ENCODE peak calls at places on chromosomes 13 and 19, in ten cellular contexts. I, L, B, M, K, R, Y, J, P and A are unnamed samples.

GRCh38 chr13:111909971-111910671 is 156.8 kb upstream of the SOX1 start:
- DNase-seq in J (no peak), L (no peak), P (no peak), I (no peak), M (no peak), Y (no peak), R (peak), K (no peak), B (no peak), A (peak)

GRCh38 chr19:38047048-38047435 is 140.0 kb downstream of the SIPA1L3 start:
- DNase-seq in J (no peak), P (no peak), R (no peak), Y (no peak), M (no peak), I (no peak), L (no peak), B (no peak), K (no peak), A (no peak)

GRCh38 chr13:38303816-38304215 is 45.8 kb upstream of the UFM1 start:
- DNase-seq in K (no peak), Y (no peak), B (no peak), R (no peak), P (no peak), M (no peak), L (no peak), I (no peak), J (no peak), A (no peak)

GRCh38 chr13:26475176-26476110 is 82.0 kb upstream of the WASF3 start:
- DNase-seq in J (no peak), P (no peak), K (no peak), M (no peak), Y (no peak), I (no peak), R (no peak), B (no peak), L (no peak), A (no peak)

GRCh38 chr19:31255174-31255862 is 93.9 kb downstream of the TSHZ3 start:
- DNase-seq in M (no peak), B (no peak), P (no peak), L (no peak), Y (no peak), K (no peak), I (no peak), J (no peak), R (no peak), A (no peak)

GRCh38 chr19:13892885-13893284 is 13.0 kb downstream of the BRME1 start:
- DNase-seq in L (no peak), R (no peak), M (no peak), P (no peak), Y (no peak), K (no peak), I (no peak), B (no peak), J (no peak), A (no peak)

GRCh38 chr13:113098163-113098732 is 7.3 kb upstream of the F7 start:
- DNase-seq in B (peak), P (no peak), R (no peak), I (peak), J (no peak), K (no peak), M (no peak), L (no peak), Y (peak), A (no peak)

GRCh38 chr13:27353166-27353583 is 71.2 kb upstream of the GTF3A start:
- DNase-seq in B (peak), Y (peak), K (no peak), P (no peak), M (no peak), R (no peak), L (no peak), I (no peak), J (no peak), A (no peak)

GRCh38 chr13:48833412-48833811 is 142.3 kb upstream of the FNDC3A start:
- DNase-seq in M (no peak), K (no peak), J (no peak), P (no peak), I (no peak), B (no peak), R (no peak), Y (no peak), L (no peak), A (no peak)

GRCh38 chr13:21240586-21240985 is 64.1 kb downstream of the MRPL57 start:
- DNase-seq in L (no peak), K (no peak), B (peak), I (peak), P (no peak), Y (peak), M (no peak), R (no peak), J (no peak), A (no peak)

GRCh38 chr13:29104461-29104860 is 284.3 kb downstream of the MTUS2 start:
- DNase-seq in B (no peak), J (no peak), P (no peak), R (no peak), L (no peak), I (no peak), Y (no peak), K (no peak), M (no peak), A (no peak)

GRCh38 chr13:29103036-29103800 is 283.1 kb downstream of the MTUS2 start:
- DNase-seq in L (no peak), J (no peak), P (no peak), Y (no peak), M (no peak), I (no peak), R (no peak), K (no peak), B (no peak), A (no peak)

GRCh38 chr13:29110003-29110402 is 289.9 kb downstream of the MTUS2 start:
- DNase-seq in L (no peak), Y (no peak), J (no peak), P (no peak), M (no peak), B (no peak), I (no peak), K (no peak), R (no peak), A (no peak)

GRCh38 chr13:29106651-29107050 is 286.5 kb downstream of the MTUS2 start:
- DNase-seq in P (no peak), Y (peak), L (no peak), M (no peak), B (no peak), J (no peak), I (no peak), K (no peak), R (no peak), A (no peak)

GRCh38 chr13:29105779-29106178 is 285.6 kb downstream of the MTUS2 start:
- DNase-seq in J (no peak), L (no peak), K (no peak), I (no peak), M (no peak), Y (no peak), R (no peak), P (no peak), B (no peak), A (no peak)
- TF ChIP-seq CTCF in J (no peak), L (no peak), K (peak), I (no peak), M (no peak), Y (no peak), R (peak), P (no peak), B (no peak), A (no peak)

DNA sequence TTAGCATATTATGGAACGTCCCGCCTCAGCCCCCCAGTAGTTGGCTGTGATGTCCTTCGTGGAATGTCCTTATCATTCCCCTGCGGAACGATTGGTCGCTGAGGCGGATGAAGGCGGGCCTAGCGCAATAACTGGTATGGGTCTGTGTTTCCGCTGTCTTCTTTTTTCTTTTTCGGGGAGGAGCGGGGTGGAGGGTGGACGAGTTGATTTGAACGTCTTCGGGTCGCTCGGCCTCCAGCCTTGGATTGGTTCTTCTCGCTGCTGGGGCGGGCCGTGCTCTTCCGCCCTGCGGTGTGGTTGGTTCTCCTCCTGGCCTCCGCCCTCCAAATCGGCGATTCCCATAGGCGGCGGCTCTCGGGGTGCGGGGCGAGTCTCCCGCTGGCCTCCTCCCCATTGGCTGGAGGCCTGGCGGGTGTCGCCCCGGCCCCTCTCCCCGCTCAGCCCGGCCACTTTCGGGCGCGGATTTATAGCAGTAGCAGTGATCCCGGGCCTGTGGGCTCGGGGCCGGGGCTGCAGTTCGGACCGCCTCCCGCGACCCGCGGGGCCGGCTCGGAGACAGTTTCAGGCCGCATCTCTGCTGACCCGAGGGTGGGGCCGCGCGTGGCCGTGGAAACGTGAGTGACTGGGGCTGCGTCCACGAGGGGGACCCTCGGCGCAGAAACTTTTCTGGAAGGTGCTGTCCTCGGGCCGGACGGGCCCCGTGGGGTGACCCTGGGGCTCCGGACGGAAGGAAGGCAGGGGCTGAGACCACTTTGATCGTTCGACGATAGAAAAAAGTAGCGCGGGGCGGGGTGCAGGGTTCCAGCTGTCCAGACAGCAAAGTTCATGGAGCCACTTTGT is 2.1 kb downstream of the ING1 start:
- DNase-seq in L (peak), R (peak), P (peak), Y (peak), I (peak), K (peak), B (peak), M (peak), J (peak), A (peak)
- TF ChIP-seq CTCF in L (no peak), R (peak), P (peak), Y (peak), I (peak), K (peak), B (no peak), M (no peak), J (no peak), A (no peak)

GRCh38 chr13:39777021-39777420 is 121.6 kb downstream of the COG6 start:
- DNase-seq in M (no peak), L (no peak), R (no peak), P (no peak), I (no peak), K (no peak), B (no peak), Y (no peak), J (no peak), A (no peak)

GRCh38 chr13:39779337-39780270 is 124.1 kb downstream of the COG6 start:
- DNase-seq in L (no peak), P (no peak), R (no peak), K (no peak), M (no peak), B (peak), Y (peak), J (no peak), I (no peak), A (no peak)

GRCh38 chr13:39776439-39776838 is 121.0 kb downstream of the COG6 start:
- DNase-seq in B (peak), J (no peak), R (no peak), M (no peak), L (no peak), P (no peak), K (no peak), Y (peak), I (peak), A (no peak)

GRCh38 chr13:39773833-39774232 is 118.4 kb downstream of the COG6 start:
- DNase-seq in P (no peak), J (no peak), M (no peak), Y (peak), R (no peak), K (no peak), I (no peak), L (no peak), B (no peak), A (no peak)

DNA sequence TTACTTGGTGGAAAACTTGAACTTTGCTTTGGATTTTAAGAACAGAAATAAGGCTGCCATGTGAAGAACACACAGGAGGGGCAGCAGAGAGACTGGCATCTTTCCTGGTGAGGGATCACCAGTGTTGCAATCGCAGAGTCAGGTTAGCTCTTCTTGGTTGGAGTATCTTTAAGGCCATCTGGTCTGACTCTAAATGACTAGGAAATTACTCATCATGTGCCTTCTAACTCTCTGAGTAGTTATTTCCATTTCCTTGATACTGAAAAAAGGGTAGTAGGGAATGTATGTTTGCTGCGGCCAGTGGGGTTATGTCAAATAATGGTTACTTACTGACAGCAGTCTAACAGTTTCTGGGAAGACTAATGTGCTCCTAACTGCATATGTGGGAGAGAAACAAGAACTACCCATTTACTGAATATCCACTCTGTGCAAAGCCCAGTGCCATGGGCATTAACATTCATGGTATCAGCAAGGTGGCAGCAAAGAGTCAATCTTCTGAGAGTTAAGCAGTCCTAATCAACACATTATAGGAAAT is 122.1 kb downstream of the COG6 start:
- DNase-seq in Y (peak), M (no peak), P (no peak), L (no peak), K (peak), I (peak), J (no peak), B (peak), R (no peak), A (no peak)
- TF ChIP-seq CTCF in Y (peak), M (peak), P (no peak), L (no peak), K (peak), I (peak), J (peak), B (peak), R (peak), A (no peak)

DNA sequence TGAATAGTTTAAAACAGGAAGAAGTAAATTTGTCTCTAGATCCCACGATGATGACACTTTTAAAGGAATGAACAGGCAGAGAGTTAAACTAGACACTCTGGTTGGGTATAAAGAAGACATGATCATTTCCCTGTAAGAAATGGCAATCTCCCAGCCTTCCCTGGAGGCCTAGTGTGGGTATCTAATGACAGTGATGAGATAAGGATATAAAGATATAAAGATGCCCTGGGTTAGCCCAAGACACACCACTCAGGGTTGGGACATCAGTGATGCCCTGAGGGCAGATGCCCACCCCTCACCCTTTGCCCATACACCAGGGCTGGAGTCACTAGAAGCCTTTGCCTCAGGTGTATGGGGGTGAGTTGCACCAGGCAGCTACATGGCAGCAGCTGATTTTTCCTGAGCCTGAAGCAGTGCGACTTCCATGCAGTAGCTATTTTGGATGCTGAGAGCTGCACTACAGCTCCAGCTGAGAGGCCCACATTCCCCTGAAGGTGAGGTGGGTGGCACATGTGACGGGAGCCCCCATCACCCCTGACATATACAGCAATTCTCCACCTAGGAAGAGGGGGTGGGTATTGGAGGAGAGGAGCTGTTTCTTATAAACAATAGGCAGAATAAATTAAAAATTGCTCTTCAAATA is 177.5 kb downstream of the NDFIP2 start:
- DNase-seq in Y (no peak), M (no peak), R (no peak), K (no peak), P (no peak), L (peak), B (no peak), J (no peak), I (no peak), A (no peak)
- TF ChIP-seq CTCF in Y (no peak), M (no peak), R (no peak), K (no peak), P (no peak), L (no peak), B (no peak), J (no peak), I (no peak), A (no peak)

GRCh38 chr19:48988860-48989259 is 4.2 kb downstream of the GYS1 start:
- DNase-seq in K (no peak), I (no peak), Y (no peak), R (no peak), P (no peak), B (no peak), L (no peak), M (no peak), J (no peak), A (no peak)

GRCh38 chr19:48985711-48986110 is 7.4 kb downstream of the GYS1 start:
- DNase-seq in P (no peak), R (no peak), I (no peak), K (no peak), L (no peak), J (no peak), Y (no peak), M (no peak), B (no peak), A (no peak)

GRCh38 chr19:48986211-48986610 is 6.9 kb downstream of the GYS1 start:
- DNase-seq in R (no peak), J (no peak), I (no peak), M (no peak), K (no peak), B (no peak), Y (no peak), L (no peak), P (no peak), A (no peak)

GRCh38 chr19:48988286-48988685 is 4.8 kb downstream of the GYS1 start:
- DNase-seq in Y (no peak), P (no peak), I (no peak), B (no peak), L (no peak), R (no peak), K (no peak), M (no peak), J (no peak), A (no peak)

DNA sequence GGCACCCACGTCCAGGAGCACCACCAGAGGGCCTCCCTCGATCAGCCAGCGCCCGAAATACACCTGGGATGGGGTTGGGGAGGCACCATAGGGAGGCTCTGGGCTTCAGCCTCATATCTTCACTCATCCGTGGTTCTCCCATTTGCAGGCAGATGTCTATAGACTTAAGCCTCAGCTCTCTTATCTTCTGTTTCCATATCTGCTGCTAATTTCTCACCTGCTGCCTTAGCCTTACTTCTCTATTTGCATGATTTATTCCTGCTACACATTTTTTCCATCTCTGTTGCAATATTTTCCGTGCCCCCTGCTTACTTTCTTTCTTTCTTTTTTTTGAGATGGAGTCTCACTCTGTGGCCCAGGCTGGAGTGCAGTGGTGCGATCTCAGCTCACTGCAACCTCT is 5.8 kb downstream of the GYS1 start:
- DNase-seq in Y (no peak), J (no peak), K (no peak), R (no peak), I (no peak), L (no peak), B (no peak), M (no peak), P (no peak), A (no peak)
- TF ChIP-seq CTCF in Y (no peak), J (no peak), K (no peak), R (no peak), I (no peak), L (no peak), B (no peak), M (no peak), P (no peak), A (no peak)